ENCODE peak calls at places on chromosomes 2 and 18, in ten cellular contexts. S is HEK293T; J is progenitor cell of endocrine pancreas; M is renal cortical epithelial cell; V is stimulated activated CD8-positive, alpha-beta memory T cell treated with anti-CD3 and anti-CD28 coated beads, Interleukin-15, amount 100 ng/mL, for 24 hours; H is NCI-H1092; B is HuH-7.5; R is H9; Y is stimulated activated CD4-positive, alpha-beta T cell treated with anti-CD3 and anti-CD28 coated beads, Interleukin-15, amount 100 ng/mL, for 1 hour; D is HT1080. P is an unnamed sample.

GRCh38 chr2:233807966-233808892 is 30.1 kb downstream of the MROH2A start:
- DNase-seq in H (no peak), D (no peak), M (no peak), V (no peak), Y (no peak), B (no peak), R (peak), S (no peak), J (peak), P (no peak)

GRCh38 chr2:30708491-30709290 is 98.6 kb downstream of the CAPN13 start:
- DNase-seq in S (no peak), V (no peak), D (no peak), R (peak), J (no peak), B (no peak), H (no peak), Y (no peak), M (peak), P (no peak)

GRCh38 chr2:100882645-100883613 is 63.0 kb downstream of the NPAS2 start:
- DNase-seq in S (no peak), J (no peak), Y (no peak), R (no peak), V (no peak), B (no peak), D (peak), M (peak), H (no peak), P (peak)

GRCh38 chr2:9565436-9566153 is 10.0 kb upstream of the ADAM17 start:
- DNase-seq in Y (no peak), S (no peak), B (no peak), J (no peak), R (no peak), V (no peak), D (peak), H (no peak), M (peak), P (peak)

GRCh38 chr2:239441724-239442123 is 40.9 kb upstream of the HDAC4 start:
- DNase-seq in M (no peak), B (no peak), Y (no peak), H (no peak), J (no peak), R (no peak), V (no peak), S (no peak), D (no peak), P (no peak)

GRCh38 chr2:229174794-229175529 is 96.1 kb downstream of the PID1 start:
- DNase-seq in J (no peak), R (no peak), S (no peak), V (no peak), H (no peak), B (no peak), M (no peak), D (peak), Y (no peak), P (no peak)

GRCh38 chr2:26704441-26704977 is 12.0 kb downstream of the KCNK3 start:
- DNase-seq in R (no peak), B (no peak), V (no peak), M (peak), J (no peak), D (peak), S (no peak), H (no peak), Y (no peak), P (no peak)

GRCh38 chr2:128735296-128735960 is 416.8 kb upstream of the HS6ST1 start:
- DNase-seq in R (no peak), D (no peak), V (no peak), H (no peak), S (no peak), M (no peak), Y (no peak), B (no peak), J (no peak), P (peak)

GRCh38 chr2:173631123-173631450 is 276.4 kb downstream of the CDCA7 start:
- DNase-seq in H (peak), D (peak), M (peak), R (no peak), V (no peak), S (no peak), J (no peak), Y (no peak), B (peak), P (no peak)

GRCh38 chr18:812673-813404 is 797 bp upstream of the YES1 start:
- DNase-seq in S (peak), M (peak), D (peak), Y (peak), V (peak), J (no peak), B (peak), H (no peak), R (peak), P (peak)

GRCh38 chr2:217052856-217053577 is 193.2 kb upstream of the TNP1 start:
- DNase-seq in R (no peak), J (no peak), D (no peak), H (no peak), B (no peak), M (no peak), V (no peak), Y (no peak), S (no peak), P (no peak)

GRCh38 chr2:101311390-101312019 is 3.0 kb upstream of the RNF149 start:
- DNase-seq in R (no peak), J (no peak), S (no peak), D (no peak), H (no peak), B (no peak), M (peak), V (no peak), Y (no peak), P (no peak)

GRCh38 chr2:82641781-82642180 is 1817.3 kb downstream of the SUCLG1 start:
- DNase-seq in M (no peak), S (no peak), D (peak), V (no peak), Y (no peak), R (no peak), B (no peak), J (no peak), H (no peak), P (no peak)

GRCh38 chr18:13635046-13635445 is 91.3 kb downstream of the FAM210A start:
- DNase-seq in V (no peak), M (no peak), Y (no peak), S (no peak), H (no peak), B (no peak), J (no peak), D (no peak), R (no peak), P (no peak)

GRCh38 chr2:113263546-113263945 is 15.2 kb downstream of the PAX8 start:
- DNase-seq in J (no peak), D (no peak), B (no peak), H (no peak), V (no peak), R (no peak), Y (no peak), M (no peak), S (no peak), P (no peak)

GRCh38 chr2:11339508-11340083 is 4.8 kb downstream of the ROCK2 start:
- DNase-seq in B (no peak), S (no peak), H (no peak), M (no peak), R (no peak), V (no peak), D (no peak), Y (no peak), J (no peak), P (no peak)

GRCh38 chr18:3400567-3401296 is 49.2 kb upstream of the TGIF1 start:
- DNase-seq in V (no peak), J (no peak), H (no peak), R (no peak), S (no peak), B (no peak), M (no peak), Y (no peak), D (no peak), P (no peak)

GRCh38 chr2:173997269-173997668 is 32.1 kb upstream of the SP3 start:
- DNase-seq in B (no peak), V (no peak), S (no peak), J (no peak), Y (no peak), H (no peak), R (no peak), M (peak), D (no peak), P (no peak)

GRCh38 chr2:209727077-209727476 is 44.6 kb upstream of the UNC80 start:
- DNase-seq in M (no peak), V (no peak), H (no peak), B (no peak), D (no peak), Y (no peak), J (no peak), S (no peak), R (no peak), P (no peak)

GRCh38 chr2:74039611-74040010 is 54.9 kb downstream of the TET3 start:
- DNase-seq in B (no peak), D (no peak), S (no peak), Y (no peak), R (no peak), J (no peak), V (no peak), M (no peak), H (no peak), P (no peak)

P was measured in mesendoderm.